ENCODE peak calls at places on chromosomes 1 and 21, in nine cellular contexts. S is brain microvascular endothelial cell; J is HFF-Myc; I is activated CD8-positive, alpha-beta T cell treated with anti-CD3 and anti-CD28 coated beads for 36 hours; A is endothelial cell; O is AG09309; X is mucosa of descending colon; P is foreskin fibroblast; H is stomach. Y is an unnamed sample.

GRCh38 chr1:17819129-17819802 is 64.1 kb downstream of the ACTL8 start:
- DNase-seq in X (no peak), A (no peak), P (no peak), J (no peak), O (no peak), I (no peak), H (peak), S (no peak), Y (no peak)

GRCh38 chr1:117346206-117346928 is 20.9 kb upstream of the MAN1A2 start:
- DNase-seq in O (no peak), S (no peak), A (no peak), I (peak), H (no peak), X (no peak), J (no peak), P (peak), Y (no peak)

GRCh38 chr1:244095523-244095911 is 44.4 kb downstream of the ZBTB18 start:
- DNase-seq in S (no peak), P (no peak), I (no peak), J (no peak), H (no peak), X (no peak), O (no peak), A (no peak), Y (no peak)

GRCh38 chr21:45537111-45537745 is 5.0 kb downstream of the SLC19A1 start:
- DNase-seq in J (no peak), H (peak), I (no peak), P (no peak), S (no peak), A (no peak), X (peak), O (no peak), Y (no peak)

GRCh38 chr1:13543927-13544556 is 30.2 kb upstream of the LRRC38 start:
- DNase-seq in O (no peak), X (peak), A (peak), P (no peak), H (peak), S (no peak), J (no peak), I (no peak), Y (no peak)

GRCh38 chr1:31366796-31367195 is 6.1 kb downstream of the FABP3 start:
- DNase-seq in P (no peak), X (no peak), S (no peak), A (no peak), J (no peak), I (no peak), O (no peak), H (no peak), Y (no peak)

GRCh38 chr1:48093696-48094518 is 96.7 kb upstream of the TRABD2B start:
- DNase-seq in J (peak), X (peak), I (peak), S (peak), A (peak), O (no peak), P (peak), H (peak), Y (peak)

GRCh38 chr1:248863011-248863881 is 4.4 kb upstream of the ZNF692 start:
- DNase-seq in O (no peak), J (no peak), A (peak), H (peak), S (peak), I (peak), P (peak), X (peak), Y (peak)

GRCh38 chr1:116951175-116951935 is 41.6 kb downstream of the PTGFRN start:
- DNase-seq in O (peak), P (peak), I (no peak), J (peak), H (no peak), A (no peak), X (no peak), S (peak), Y (no peak)

GRCh38 chr1:88825721-88826120 is 65.6 kb downstream of the GTF2B start:
- DNase-seq in H (no peak), O (no peak), P (no peak), S (no peak), X (no peak), I (no peak), A (no peak), J (no peak), Y (no peak)

GRCh38 chr1:202700061-202700460 is 10.2 kb downstream of the SYT2 start:
- DNase-seq in X (no peak), P (no peak), I (no peak), A (no peak), H (no peak), J (no peak), S (no peak), O (no peak), Y (no peak)

GRCh38 chr1:246901874-246902273 is 29.9 kb downstream of the AHCTF1 start:
- DNase-seq in A (no peak), O (no peak), S (no peak), P (no peak), X (no peak), H (no peak), J (no peak), I (no peak), Y (no peak)

GRCh38 chr1:246906833-246907232 is 24.9 kb downstream of the AHCTF1 start:
- DNase-seq in H (no peak), X (no peak), A (no peak), I (no peak), O (no peak), J (no peak), S (no peak), P (no peak), Y (no peak)

DNA sequence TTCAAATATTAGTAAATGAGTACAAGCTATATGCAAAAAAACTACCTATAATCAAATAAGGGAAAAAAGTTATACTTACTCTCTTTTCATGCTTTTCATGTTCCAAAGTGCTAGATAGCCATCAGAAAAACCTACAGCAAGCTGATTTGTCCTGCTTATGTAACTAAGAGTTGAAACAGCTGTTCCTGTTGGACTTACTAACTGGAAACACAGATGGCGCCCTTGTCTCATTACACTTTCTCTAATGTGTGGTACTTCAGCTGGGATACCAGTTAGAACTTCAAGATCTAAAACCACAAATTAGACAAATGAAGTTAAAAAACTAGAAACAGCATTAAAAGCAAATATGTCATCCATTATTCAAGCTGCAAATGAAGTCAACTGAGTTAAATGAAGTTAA is 24.3 kb downstream of the AHCTF1 start:
- DNase-seq in A (peak), H (no peak), O (peak), I (peak), S (peak), J (no peak), X (no peak), P (peak), Y (peak)
- TF ChIP-seq CTCF in A (no peak), H (peak), O (peak), I (peak), S (peak), J (no peak), X (peak), P (peak), Y (peak)

GRCh38 chr1:63458750-63459149 is 64.3 kb downstream of the ITGB3BP start:
- DNase-seq in A (no peak), O (no peak), H (no peak), S (no peak), I (no peak), J (no peak), X (no peak), P (no peak), Y (no peak)

GRCh38 chr1:63450416-63450815 is 72.6 kb downstream of the ITGB3BP start:
- DNase-seq in A (no peak), J (no peak), S (no peak), P (no peak), O (no peak), X (no peak), H (no peak), I (no peak), Y (no peak)

GRCh38 chr1:63453232-63453631 is 69.8 kb downstream of the ITGB3BP start:
- DNase-seq in X (no peak), S (no peak), O (no peak), A (no peak), J (no peak), P (no peak), H (no peak), I (no peak), Y (no peak)

GRCh38 chr1:63448741-63449140 is 74.3 kb downstream of the ITGB3BP start:
- DNase-seq in S (no peak), O (no peak), X (no peak), A (no peak), J (no peak), I (no peak), P (peak), H (no peak), Y (no peak)

GRCh38 chr1:63454269-63454668 is 68.8 kb downstream of the ITGB3BP start:
- DNase-seq in A (no peak), S (no peak), I (no peak), J (no peak), O (no peak), H (no peak), P (peak), X (no peak), Y (no peak)
- TF ChIP-seq CTCF in A (no peak), S (peak), I (no peak), J (no peak), O (peak), H (no peak), P (peak), X (no peak), Y (no peak)

GRCh38 chr1:109642610-109643009 is 13.3 kb upstream of the GSTM4 start:
- DNase-seq in J (no peak), I (no peak), H (no peak), A (no peak), P (peak), X (no peak), S (no peak), O (no peak), Y (no peak)

GRCh38 chr1:109639063-109639840 is 16.6 kb upstream of the GSTM4 start:
- DNase-seq in P (no peak), I (no peak), J (no peak), O (no peak), S (no peak), X (peak), A (no peak), H (no peak), Y (no peak)

GRCh38 chr1:109639841-109640184 is 16.1 kb upstream of the GSTM4 start:
- DNase-seq in H (no peak), A (no peak), X (peak), J (no peak), O (no peak), I (no peak), P (peak), S (no peak), Y (no peak)

GRCh38 chr1:109641341-109641740 is 14.6 kb upstream of the GSTM4 start:
- DNase-seq in S (no peak), P (no peak), A (no peak), H (no peak), J (no peak), O (no peak), I (no peak), X (no peak), Y (no peak)

GRCh38 chr1:109640285-109640865 is 15.5 kb upstream of the GSTM4 start:
- DNase-seq in X (peak), J (no peak), A (peak), S (peak), O (no peak), H (peak), P (peak), I (peak), Y (peak)
- TF ChIP-seq CTCF in X (peak), J (peak), A (peak), S (peak), O (peak), H (peak), P (peak), I (peak), Y (peak)

GRCh38 chr1:188089015-188089414 is 1260.3 kb downstream of the PLA2G4A start:
- DNase-seq in S (no peak), J (no peak), X (no peak), O (no peak), A (no peak), P (no peak), I (no peak), H (no peak), Y (no peak)
- TF ChIP-seq CTCF in S (no peak), J (no peak), X (no peak), O (no peak), A (no peak), P (no peak), I (no peak), H (no peak), Y (no peak)

DNA sequence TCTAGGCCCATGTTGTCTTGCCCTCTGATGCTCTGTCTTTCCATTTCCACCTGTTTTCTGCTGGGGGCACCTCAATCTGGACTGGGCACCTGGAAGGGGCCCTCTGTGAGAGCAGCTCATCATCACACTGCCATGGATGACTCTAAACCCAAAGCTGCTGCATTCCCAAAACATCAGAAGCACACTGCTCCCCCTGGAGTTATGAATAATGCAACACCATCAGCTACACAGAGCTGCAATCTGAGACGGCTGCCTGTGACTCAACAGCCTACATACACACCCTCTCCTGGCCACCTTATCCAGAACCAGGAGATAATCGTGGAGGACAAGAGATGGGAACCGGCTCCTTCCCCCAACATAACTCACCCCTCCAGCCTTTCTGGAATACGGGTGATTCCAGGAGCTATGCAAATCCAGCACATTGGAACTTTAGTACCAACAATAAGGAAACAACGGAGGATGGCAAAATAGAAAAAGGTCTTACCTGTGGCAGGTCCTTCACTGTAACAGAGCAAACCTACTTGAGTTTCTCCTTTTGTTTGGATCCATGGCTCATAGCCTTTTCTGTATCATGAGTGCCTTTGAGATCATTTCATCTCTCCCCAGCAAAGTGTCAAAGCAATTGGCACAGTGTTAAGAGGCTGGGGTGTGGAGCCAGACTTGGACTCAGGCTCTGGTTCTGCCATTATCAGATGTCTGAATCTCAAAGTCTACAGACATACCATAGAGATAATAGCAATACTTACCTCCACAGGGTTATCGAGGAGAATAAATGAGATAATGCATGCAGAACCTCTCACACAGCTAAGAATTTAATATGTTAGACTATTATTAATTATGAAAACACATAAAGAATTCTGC is 29.3 kb downstream of the AK2 start:
- DNase-seq in I (no peak), J (peak), A (peak), H (peak), P (peak), X (no peak), O (peak), S (peak), Y (no peak)
- TF ChIP-seq CTCF in I (no peak), J (peak), A (no peak), H (peak), P (peak), X (no peak), O (peak), S (peak), Y (peak)

DNA sequence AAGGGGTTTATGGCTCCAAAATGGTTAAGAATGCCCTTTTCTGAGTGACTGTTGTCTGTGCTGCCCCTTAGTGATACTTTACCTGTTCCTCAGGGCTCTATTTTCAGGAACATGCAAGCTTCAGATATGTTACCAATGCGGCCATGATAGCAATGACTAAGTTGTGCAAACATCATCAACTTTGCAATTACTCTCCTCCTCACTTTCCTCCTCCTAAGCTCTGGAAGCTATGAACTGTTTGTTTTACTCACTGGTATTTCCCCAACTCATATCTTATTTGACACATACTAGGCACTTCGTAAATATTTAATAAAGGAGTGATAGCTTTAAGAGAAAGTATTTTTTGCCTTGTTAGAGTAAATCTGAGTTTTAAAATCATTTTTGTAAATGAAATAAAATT is 53.8 kb downstream of the RWDD3 start:
- DNase-seq in A (no peak), J (no peak), O (no peak), X (no peak), H (no peak), I (no peak), S (no peak), P (no peak), Y (no peak)
- TF ChIP-seq CTCF in A (no peak), J (no peak), O (no peak), X (no peak), H (no peak), I (no peak), S (no peak), P (no peak), Y (no peak)